ENCODE peak calls at places on chromosomes 4 and X, in ten cellular contexts. W, O, B, I, E, U, S, D, K and Q are unnamed samples.

GRCh38 chr4:79863333-79863732 is 209.7 kb downstream of the ANTXR2 start:
- DNase-seq in W (no peak), O (no peak), B (no peak), I (no peak), E (no peak), U (no peak), S (no peak), D (no peak), K (no peak), Q (no peak)

GRCh38 chrX:39974228-39974627 is 123.5 kb downstream of the BCOR start:
- DNase-seq in W (no peak), O (no peak), B (no peak), I (peak), E (no peak), U (no peak), S (peak), D (no peak), K (no peak), Q (no peak)

GRCh38 chrX:49673394-49673793 is 22.4 kb downstream of the PAGE1 start:
- DNase-seq in W (no peak), O (no peak), B (no peak), I (no peak), E (no peak), U (no peak), S (no peak), D (no peak), K (no peak), Q (no peak)

GRCh38 chr4:15003891-15004700 is 1.8 kb downstream of the CPEB2 start:
- DNase-seq in W (peak), O (peak), B (peak), I (peak), E (peak), U (peak), S (peak), D (peak), K (no peak), Q (peak)

GRCh38 chr4:114072781-114073180 is 93.3 kb upstream of the ARSJ start:
- DNase-seq in W (no peak), O (no peak), B (no peak), I (no peak), E (no peak), U (no peak), S (no peak), D (no peak), K (no peak), Q (no peak)

GRCh38 chr4:88908521-88908920 is 148.5 kb downstream of the FAM13A start:
- DNase-seq in W (no peak), O (no peak), B (no peak), I (no peak), E (no peak), U (no peak), S (no peak), D (no peak), K (no peak), Q (no peak)

GRCh38 chr4:120132935-120133334 is 66.3 kb upstream of the MAD2L1 start:
- DNase-seq in W (no peak), O (no peak), B (no peak), I (no peak), E (no peak), U (peak), S (no peak), D (peak), K (no peak), Q (no peak)

GRCh38 chr4:138875886-138876608 is 139.5 kb upstream of the NOCT start:
- DNase-seq in W (no peak), O (no peak), B (no peak), I (no peak), E (no peak), U (no peak), S (no peak), D (no peak), K (no peak), Q (no peak)

GRCh38 chrX:110414679-110415439 is 56.2 kb downstream of the RTL9 start:
- DNase-seq in W (no peak), O (no peak), B (no peak), I (no peak), E (no peak), U (no peak), S (no peak), D (no peak), K (no peak), Q (no peak)

GRCh38 chr4:123064390-123064789 is 142.0 kb upstream of the NUDT6 start:
- DNase-seq in W (no peak), O (no peak), B (no peak), I (no peak), E (no peak), U (peak), S (no peak), D (no peak), K (no peak), Q (no peak)

GRCh38 chr4:1365271-1366178 is 18.5 kb downstream of the UVSSA start:
- DNase-seq in W (no peak), O (peak), B (no peak), I (no peak), E (peak), U (no peak), S (peak), D (peak), K (no peak), Q (no peak)

GRCh38 chr4:186192068-186192751 is 843 bp downstream of the CYP4V2 start:
- DNase-seq in W (peak), O (peak), B (peak), I (peak), E (no peak), U (peak), S (peak), D (peak), K (no peak), Q (no peak)

GRCh38 chrX:46757593-46757992 is 1.3 kb downstream of the SLC9A7 start:
- DNase-seq in W (no peak), O (no peak), B (no peak), I (no peak), E (no peak), U (no peak), S (no peak), D (no peak), K (no peak), Q (no peak)

GRCh38 chrX:9745417-9746115 is 20.1 kb downstream of the GPR143 start:
- DNase-seq in W (no peak), O (no peak), B (no peak), I (no peak), E (no peak), U (no peak), S (no peak), D (peak), K (no peak), Q (no peak)

GRCh38 chrX:72020788-72021187 is 110.1 kb downstream of the NHSL2 start:
- DNase-seq in W (no peak), O (no peak), B (no peak), I (no peak), E (no peak), U (no peak), S (no peak), D (peak), K (no peak), Q (no peak)

GRCh38 chr4:148090503-148091476 is 351.4 kb downstream of the NR3C2 start:
- DNase-seq in W (no peak), O (no peak), B (no peak), I (no peak), E (peak), U (no peak), S (no peak), D (no peak), K (no peak), Q (no peak)

GRCh38 chrX:68929332-68930150 is 100.7 kb downstream of the EFNB1 start:
- DNase-seq in W (no peak), O (peak), B (no peak), I (no peak), E (peak), U (peak), S (no peak), D (no peak), K (no peak), Q (no peak)

GRCh38 chr4:8912089-8912455 is 40.4 kb upstream of the HMX1 start:
- DNase-seq in W (no peak), O (no peak), B (no peak), I (no peak), E (no peak), U (no peak), S (no peak), D (no peak), K (no peak), Q (no peak)

GRCh38 chr4:149345424-149345823 is 470.2 kb downstream of the IQCM start:
- DNase-seq in W (no peak), O (no peak), B (no peak), I (no peak), E (no peak), U (no peak), S (no peak), D (no peak), K (no peak), Q (no peak)

GRCh38 chrX:114800719-114801118 is 216.7 kb downstream of the IL13RA2 start:
- DNase-seq in W (no peak), O (no peak), B (no peak), I (no peak), E (no peak), U (peak), S (no peak), D (peak), K (no peak), Q (no peak)

GRCh38 chr4:153521995-153522799 is 56.0 kb downstream of the TMEM131L start:
- DNase-seq in W (peak), O (no peak), B (no peak), I (no peak), E (no peak), U (no peak), S (no peak), D (peak), K (no peak), Q (no peak)